ENCODE peak calls at places on chromosomes 11 and 22, in seven cellular contexts. M is upper lobe of left lung, O is fibroblast of lung, P is heart right ventricle, H is A673, G is mammary epithelial cell, X is astrocyte. V is an unnamed sample.

GRCh38 chr11:60762851-60763691 is 6.4 kb downstream of the MS4A15 start:
- DNase-seq in M (peak; percentile 48), O (no peak), P (no peak), H (peak; percentile 27), G (no peak), X (no peak), V (no peak)

GRCh38 chr11:119977584-119977860 is 160.4 kb downstream of the TRIM29 start:
- DNase-seq in M (no peak), O (no peak), P (no peak), H (no peak), G (no peak), X (no peak), V (no peak)

GRCh38 chr11:73946798-73947458 is 3.9 kb upstream of the DNAJB13 start:
- DNase-seq in M (no peak), O (no peak), P (no peak), H (no peak), G (no peak), X (no peak), V (no peak)

GRCh38 chr11:72581067-72581466 is 93.2 kb downstream of the PDE2A start:
- DNase-seq in M (no peak), O (no peak), P (no peak), H (no peak), G (no peak), X (no peak), V (no peak)

GRCh38 chr11:123622576-123622975 is 31.8 kb downstream of the SCN3B start:
- DNase-seq in M (no peak), O (no peak), P (no peak), H (no peak), G (no peak), X (no peak), V (no peak)

GRCh38 chr11:61082931-61083531 is 19.3 kb upstream of the CD5 start:
- DNase-seq in M (peak; percentile 9), O (no peak), P (no peak), H (no peak), G (no peak), X (no peak), V (no peak)

GRCh38 chr11:121082670-121083069 is 18.4 kb upstream of the TECTA start:
- DNase-seq in M (no peak), O (no peak), P (no peak), H (peak; percentile 23), G (no peak), X (no peak), V (no peak)

GRCh38 chr11:114166389-114166788 is 106.9 kb downstream of the ZBTB16 start:
- DNase-seq in M (no peak), O (no peak), P (no peak), H (no peak), G (no peak), X (no peak), V (no peak)

GRCh38 chr11:83120328-83120727 is 36.6 kb upstream of the PCF11 start:
- DNase-seq in M (no peak), O (peak; percentile 44), P (no peak), H (no peak), G (no peak), X (peak; percentile 24), V (no peak)

GRCh38 chr11:111645657-111646316 is 43.5 kb downstream of the SIK2 start:
- DNase-seq in M (no peak), O (no peak), P (no peak), H (peak; percentile 19), G (no peak), X (no peak), V (no peak)

GRCh38 chr22:39453765-39454378 is 2.9 kb upstream of the MGAT3 start:
- DNase-seq in M (no peak), O (no peak), P (no peak), H (no peak), G (no peak), X (no peak), V (no peak)

GRCh38 chr22:26170795-26171194 is 1.5 kb downstream of the SEZ6L start:
- DNase-seq in M (no peak), O (no peak), P (peak; percentile 5), H (peak; percentile 41), G (no peak), X (no peak), V (no peak)

GRCh38 chr11:72179804-72180396 is 12.0 kb upstream of the FOLR1 start:
- DNase-seq in M (no peak), O (peak; percentile 52), P (no peak), H (no peak), G (no peak), X (peak; percentile 39), V (no peak)

GRCh38 chr11:66842896-66843775 is at the start of gene RCE1:
- DNase-seq in M (peak; percentile 89), O (peak; percentile 80), P (peak; percentile 90), H (peak; percentile 96), G (peak; percentile 88), X (peak; percentile 67), V (peak; percentile 89)
- H3K4me1 ChIP-seq in M (peaks cover 41% of the 10 kb centered on the region), O (peaks cover 8% of the 10 kb centered on the region), P (peaks cover 22% of the 10 kb centered on the region), H (peaks cover 9% of the 10 kb centered on the region), G (peaks cover 22% of the 10 kb centered on the region), X (peaks cover 19% of the 10 kb centered on the region), V (peaks cover 47% of the 10 kb centered on the region)

GRCh38 chr11:103877221-103877620 is 159.2 kb upstream of the DDI1 start:
- DNase-seq in M (no peak), O (peak; percentile 14), P (no peak), H (no peak), G (peak; percentile 5), X (no peak), V (no peak)
- TF ChIP-seq CTCF in M (no peak), O (no peak), P (peak; percentile 13), H (peak; percentile 18), G (no peak), X (peak; percentile 3), V (no peak)

DNA sequence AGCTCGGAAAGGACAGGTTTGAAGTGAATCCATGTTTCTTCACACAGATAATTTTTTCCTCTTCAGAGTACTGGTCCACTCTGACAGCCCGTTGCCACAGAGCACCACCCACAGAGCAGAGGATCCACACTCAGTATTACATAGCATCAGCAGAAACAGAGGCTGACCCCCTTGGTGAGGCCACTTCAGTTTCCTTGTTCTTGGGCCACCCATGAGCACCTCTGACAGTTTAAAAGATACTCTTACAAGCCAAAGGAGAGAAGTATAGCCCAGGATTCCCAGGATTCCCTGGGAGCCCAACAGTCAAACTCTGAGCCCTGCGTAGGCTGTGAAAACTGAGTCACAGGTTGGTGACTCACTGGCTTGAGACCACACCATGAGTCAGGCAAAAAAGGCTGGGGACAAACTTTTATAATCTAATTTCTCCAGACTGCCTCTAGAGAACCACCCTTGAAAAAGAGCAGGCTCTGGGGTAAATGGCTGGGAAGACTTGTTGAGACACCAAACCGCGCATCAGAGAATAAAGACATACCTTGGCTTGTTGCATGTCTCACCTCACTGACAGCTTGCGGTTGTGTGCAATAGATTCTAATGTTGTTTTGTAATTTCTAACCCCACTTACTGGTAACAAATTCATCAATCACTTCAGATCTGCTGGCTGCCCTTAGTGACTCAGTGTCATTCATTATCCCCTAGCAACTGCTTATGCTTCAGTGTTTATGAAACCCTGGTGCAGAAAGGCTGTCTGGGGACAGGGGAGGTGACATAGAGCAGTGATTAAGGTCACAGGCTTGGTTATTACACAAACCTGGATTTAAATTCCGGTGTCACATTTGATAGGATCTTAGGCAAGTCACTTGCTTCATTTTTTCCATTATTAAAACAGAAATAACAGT is 56.9 kb upstream of the PRSS23 start:
- DNase-seq in M (peak; percentile 52), O (peak; percentile 99), P (no peak), H (peak; percentile 84), G (peak; percentile 99), X (peak; percentile 99), V (no peak)
- H3K4me3 ChIP-seq in M (no peak overlapping the region), O (no peak overlapping the region), P (no peak overlapping the region), H (no peak overlapping the region), G (no peak overlapping the region), X (peak overlapping the region; percentile 1), V (no peak overlapping the region)

DNA sequence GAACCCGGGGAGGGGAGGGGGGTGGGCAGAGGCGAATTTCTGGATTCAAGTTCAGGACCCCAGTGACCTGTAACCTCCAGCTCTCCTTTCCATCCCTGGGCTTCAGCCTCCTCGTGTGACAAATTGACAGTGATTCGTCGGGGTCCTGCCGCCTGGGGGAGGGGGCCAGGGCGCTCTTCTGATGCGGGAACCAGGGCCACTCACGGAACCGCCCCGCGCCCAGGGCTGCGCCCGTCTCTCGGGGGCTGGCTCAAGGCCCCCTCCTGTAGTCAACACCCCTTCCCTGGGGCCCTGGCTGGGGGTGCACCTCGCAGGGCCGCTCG is 92.8 kb upstream of the ANO1 start:
- DNase-seq in M (no peak), O (no peak), P (no peak), H (no peak), G (no peak), X (no peak), V (no peak)
- H3K4me1 ChIP-seq in M (peaks cover 17% of the 10 kb centered on the region), O (peaks cover 2% of the 10 kb centered on the region), P (peaks cover 16% of the 10 kb centered on the region), H (peaks cover 4% of the 10 kb centered on the region), G (peaks cover 26% of the 10 kb centered on the region), X (peaks cover 8% of the 10 kb centered on the region), V (no peaks in the 10 kb centered on the region)

GRCh38 chr11:12485328-12485727 is 108.0 kb downstream of the PARVA start:
- DNase-seq in M (no peak), O (no peak), P (no peak), H (no peak), G (no peak), X (no peak), V (no peak)
- TF ChIP-seq CTCF in M (no peak), O (peak; percentile 71), P (peak; percentile 25), H (peak; percentile 53), G (peak; percentile 39), X (peak; percentile 60), V (no peak)

GRCh38 chr11:9566561-9567063 is 6.9 kb upstream of the WEE1 start:
- DNase-seq in M (no peak), O (peak; percentile 87), P (no peak), H (no peak), G (no peak), X (peak; percentile 85), V (no peak)
- H3K4me3 ChIP-seq in M (no peak overlapping the region), O (no peak overlapping the region), P (no peak overlapping the region), H (no peak overlapping the region), G (no peak overlapping the region), X (no peak overlapping the region), V (no peak overlapping the region)